ENCODE peak calls at places on chromosomes 1 and 21, in five cellular contexts. I, M, O, T and K are unnamed samples.
A peak's percentile ranks its signal among the peaks of the same experiment; 100 is the strongest.

GRCh38 chr1:210597555-210598134 is 268.9 kb downstream of the HHAT start:
- DNase-seq in I (no peak), M (peak; percentile 95), O (no peak), T (peak; percentile 97), K (peak; percentile 80)

GRCh38 chr21:34965200-34966174 is 83.6 kb downstream of the RUNX1 start:
- DNase-seq in I (no peak), M (peak; percentile 52), O (no peak), T (peak; percentile 68), K (peak; percentile 23)

GRCh38 chr1:158118713-158119402 is 61.8 kb upstream of the CD1D start:
- DNase-seq in I (no peak), M (no peak), O (no peak), T (no peak), K (no peak)

GRCh38 chr1:94270801-94271203 is 33.4 kb upstream of the ARHGAP29 start:
- DNase-seq in I (no peak), M (peak; percentile 94), O (no peak), T (peak; percentile 91), K (peak; percentile 82)

GRCh38 chr1:3902546-3902945 is 2.5 kb upstream of the C1orf174 start:
- DNase-seq in I (no peak), M (no peak), O (no peak), T (no peak), K (no peak)

GRCh38 chr1:229254910-229255541 is 15.9 kb upstream of the RAB4A start:
- DNase-seq in I (no peak), M (no peak), O (no peak), T (no peak), K (no peak)

GRCh38 chr1:229619614-229620013 is 6.3 kb downstream of the TAF5L start:
- DNase-seq in I (no peak), M (no peak), O (no peak), T (no peak), K (no peak)

GRCh38 chr1:12472798-12473551 is 145.0 kb downstream of the DHRS3 start:
- DNase-seq in I (no peak), M (no peak), O (peak; percentile 29), T (no peak), K (no peak)

GRCh38 chr1:86151427-86151826 is 5.1 kb downstream of the COL24A1 start:
- DNase-seq in I (no peak), M (peak; percentile 54), O (no peak), T (peak; percentile 82), K (no peak)

GRCh38 chr1:236030572-236030971 is 34.3 kb downstream of the NID1 start:
- DNase-seq in I (no peak), M (no peak), O (no peak), T (no peak), K (no peak)
- H3K4me3 ChIP-seq in I (no peak overlapping the region), M (no peak overlapping the region), O (no peak overlapping the region), T (no peak overlapping the region), K (no peak overlapping the region)

DNA sequence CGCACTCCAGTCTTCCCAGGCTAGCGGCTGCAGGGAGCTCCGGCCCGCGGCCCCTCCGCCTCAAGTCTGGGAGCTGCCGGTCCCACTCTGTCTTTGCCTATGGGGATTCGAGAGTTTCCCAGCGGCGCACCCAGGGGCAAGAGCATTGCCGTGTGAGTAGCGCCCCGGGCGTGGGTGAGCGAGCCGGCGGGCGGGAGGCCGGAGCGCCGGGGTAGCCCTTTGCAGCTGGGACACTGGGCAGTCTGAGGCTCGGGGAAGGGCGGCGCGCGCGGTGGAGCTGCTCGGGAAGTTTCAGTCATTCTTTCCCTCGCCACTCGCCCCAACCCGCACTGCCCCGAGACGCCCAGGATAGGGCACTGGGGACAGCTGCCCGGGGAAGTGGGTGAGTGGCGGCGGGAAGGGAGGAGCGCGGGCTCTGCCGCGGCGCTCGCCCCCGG is 521 bp downstream of the SLC35F3 start:
- DNase-seq in I (no peak), M (peak; percentile 28), O (peak; percentile 6), T (peak; percentile 51), K (peak; percentile 56)
- H3K4me3 ChIP-seq in I (no peak overlapping the region), M (peak overlapping the region; percentile 42), O (no peak overlapping the region), T (peak overlapping the region; percentile 60), K (peak overlapping the region; percentile 39)

DNA sequence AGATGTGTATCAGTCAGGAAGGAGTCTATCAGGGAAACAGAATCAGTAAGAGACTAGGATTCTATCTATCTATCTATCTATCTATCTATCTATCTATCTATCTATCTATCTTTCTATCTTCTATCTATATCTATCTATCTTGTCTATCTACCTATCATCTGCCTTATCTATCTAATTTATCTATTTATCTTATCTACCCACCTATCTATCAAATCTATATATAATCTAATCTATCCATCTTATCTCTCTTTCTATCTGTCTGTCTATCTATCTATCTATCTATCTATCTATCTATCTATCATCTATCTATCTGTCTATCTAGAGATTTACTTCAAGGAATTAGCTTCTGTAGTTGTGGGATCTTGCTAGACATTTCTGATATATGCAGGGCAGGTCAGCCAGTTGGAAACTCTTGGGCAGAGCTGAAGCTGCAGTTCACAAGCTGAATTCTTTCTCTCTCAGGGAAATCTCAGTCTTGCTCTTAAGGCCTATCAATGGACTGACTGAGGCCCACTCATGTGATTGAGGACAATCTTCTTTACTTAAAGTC is 140.2 kb upstream of the JUN start:
- DNase-seq in I (no peak), M (no peak), O (no peak), T (no peak), K (no peak)
- H3K4me3 ChIP-seq in I (no peak overlapping the region), M (no peak overlapping the region), O (no peak overlapping the region), T (no peak overlapping the region), K (no peak overlapping the region)

DNA sequence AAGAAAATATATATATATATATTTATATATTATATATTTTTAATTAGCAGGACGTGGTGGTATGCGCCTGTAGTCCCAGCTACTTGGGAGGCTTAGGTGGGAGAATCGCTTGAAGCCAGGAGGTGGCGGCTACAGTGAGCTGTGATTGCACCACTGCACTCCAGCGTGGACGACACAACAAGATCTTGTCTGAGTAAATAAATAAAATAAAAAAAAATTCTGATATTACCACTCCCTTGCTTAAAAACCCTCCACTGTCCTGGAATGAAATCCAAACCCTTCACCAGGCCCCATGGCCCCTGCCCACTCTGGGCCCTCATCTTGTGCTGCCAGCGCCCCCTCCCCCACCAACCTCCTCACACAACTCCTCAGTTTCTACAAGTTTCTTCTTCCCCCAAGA is 1.7 kb upstream of the ECE1 start:
- DNase-seq in I (no peak), M (no peak), O (no peak), T (no peak), K (no peak)
- H3K4me3 ChIP-seq in I (no peak overlapping the region), M (no peak overlapping the region), O (no peak overlapping the region), T (no peak overlapping the region), K (no peak overlapping the region)